ENCODE peak calls at places on chromosome 14, in six cellular contexts. G is K562, Q is A549, E is HepG2, O is GM12878, U is endothelial cell of umbilical vein. S is an unnamed sample.

GRCh38 chr14:73467377-73467776 is 9.0 kb upstream of the NUMB start:
- DNase-seq in Q (no peak), E (no peak), G (peak), O (no peak), U (no peak), S (peak)

GRCh38 chr14:99968156-99968920 is 96.9 kb upstream of the EVL start:
- DNase-seq in E (no peak), G (no peak), U (no peak), Q (no peak), O (no peak), S (no peak)

GRCh38 chr14:54374117-54374884 is 22.5 kb upstream of the CDKN3 start:
- DNase-seq in Q (no peak), G (no peak), E (peak), O (no peak), U (no peak), S (no peak)

GRCh38 chr14:101017806-101018560 is 114.5 kb upstream of the RTL1 start:
- DNase-seq in G (no peak), Q (no peak), O (no peak), U (no peak), E (no peak), S (no peak)

GRCh38 chr14:76900406-76901085 is 74.3 kb downstream of the LRRC74A start:
- DNase-seq in G (no peak), E (no peak), U (no peak), O (no peak), Q (no peak), S (no peak)

GRCh38 chr14:34502826-34503225 is 36.7 kb downstream of the EAPP start:
- DNase-seq in U (peak), Q (no peak), G (no peak), O (no peak), E (no peak), S (no peak)

GRCh38 chr14:104206281-104206904 is 68.0 kb downstream of the KIF26A start:
- DNase-seq in O (no peak), E (peak), U (no peak), Q (no peak), G (no peak), S (no peak)

GRCh38 chr14:88866305-88866704 is 41.9 kb downstream of the TTC8 start:
- DNase-seq in E (no peak), G (no peak), Q (no peak), U (peak), O (no peak), S (no peak)

GRCh38 chr14:24439830-24440605 is 2.6 kb downstream of the SDR39U1 start:
- DNase-seq in E (no peak), G (no peak), O (no peak), U (no peak), Q (no peak), S (no peak)

GRCh38 chr14:101575581-101575980 is 14.3 kb downstream of the DIO3 start:
- DNase-seq in E (no peak), Q (no peak), O (no peak), U (no peak), G (no peak), S (no peak)

GRCh38 chr14:94578712-94579111 is 2.5 kb upstream of the SERPINA5 start:
- DNase-seq in E (no peak), Q (no peak), G (no peak), O (no peak), U (no peak), S (no peak)

GRCh38 chr14:94573706-94574105 is 7.5 kb upstream of the SERPINA5 start:
- DNase-seq in U (no peak), E (no peak), O (no peak), G (no peak), Q (no peak), S (no peak)

GRCh38 chr14:94574336-94574735 is 6.9 kb upstream of the SERPINA5 start:
- DNase-seq in O (no peak), Q (no peak), E (no peak), G (no peak), U (no peak), S (no peak)

GRCh38 chr14:94572637-94573303 is 8.5 kb upstream of the SERPINA5 start:
- DNase-seq in G (no peak), Q (no peak), U (no peak), O (no peak), E (peak), S (no peak)

DNA sequence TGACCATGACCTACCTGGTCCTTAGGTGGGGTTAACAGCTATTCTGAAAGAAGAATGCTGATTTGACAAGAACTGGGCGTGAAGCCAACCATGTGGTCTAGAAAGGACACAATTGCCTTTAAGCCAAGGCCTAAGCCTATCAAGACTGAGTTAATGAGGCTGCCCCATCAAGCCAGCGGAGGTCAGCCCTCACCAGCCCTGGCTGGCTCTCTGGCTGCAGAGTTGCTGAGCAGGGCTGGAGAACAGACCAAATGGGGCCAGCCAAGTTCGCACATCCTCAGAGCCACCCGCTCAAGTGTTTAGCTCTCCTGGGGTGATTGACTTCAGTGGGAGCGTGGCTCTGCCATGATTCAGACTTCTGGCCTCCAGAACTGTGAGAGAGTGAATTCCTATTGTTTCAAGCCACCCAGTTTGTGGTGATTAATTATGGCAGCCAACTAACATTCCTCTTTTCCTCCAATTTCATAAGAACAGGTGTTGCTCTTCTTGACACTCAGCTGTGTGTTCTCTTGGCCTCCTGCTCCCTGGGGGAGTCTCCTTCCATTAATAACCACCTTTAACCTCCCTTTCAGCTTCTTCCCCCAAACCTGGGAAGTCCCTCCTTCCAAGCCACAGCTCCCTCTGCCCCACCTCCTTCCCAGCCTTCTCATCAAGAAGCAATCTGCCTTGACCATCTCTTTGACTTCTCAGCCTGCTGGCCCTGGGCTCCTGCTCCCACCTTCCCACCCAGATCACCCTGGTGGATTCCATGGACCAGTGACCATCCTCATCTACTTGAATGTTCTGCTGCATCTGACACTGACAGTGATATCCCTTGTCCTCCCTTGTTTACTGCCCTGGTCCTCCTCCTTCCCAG is 5.3 kb upstream of the SERPINA5 start:
- DNase-seq in O (no peak), G (no peak), E (no peak), U (no peak), Q (no peak), S (no peak)
- TF ChIP-seq CTCF in O (no peak), G (no peak), E (no peak), U (no peak), Q (no peak), S (no peak)

GRCh38 chr14:59175404-59175803 is 13.1 kb upstream of the DAAM1 start:
- DNase-seq in O (peak), G (no peak), E (no peak), Q (no peak), U (no peak), S (no peak)

GRCh38 chr14:59182641-59183040 is 5.8 kb upstream of the DAAM1 start:
- DNase-seq in Q (no peak), G (no peak), U (no peak), O (no peak), E (no peak), S (no peak)

GRCh38 chr14:59176764-59177163 is 11.7 kb upstream of the DAAM1 start:
- DNase-seq in E (no peak), G (no peak), O (no peak), U (no peak), Q (no peak), S (no peak)

GRCh38 chr14:59181804-59182203 is 6.7 kb upstream of the DAAM1 start:
- DNase-seq in O (no peak), G (peak), E (no peak), Q (no peak), U (no peak), S (no peak)

DNA sequence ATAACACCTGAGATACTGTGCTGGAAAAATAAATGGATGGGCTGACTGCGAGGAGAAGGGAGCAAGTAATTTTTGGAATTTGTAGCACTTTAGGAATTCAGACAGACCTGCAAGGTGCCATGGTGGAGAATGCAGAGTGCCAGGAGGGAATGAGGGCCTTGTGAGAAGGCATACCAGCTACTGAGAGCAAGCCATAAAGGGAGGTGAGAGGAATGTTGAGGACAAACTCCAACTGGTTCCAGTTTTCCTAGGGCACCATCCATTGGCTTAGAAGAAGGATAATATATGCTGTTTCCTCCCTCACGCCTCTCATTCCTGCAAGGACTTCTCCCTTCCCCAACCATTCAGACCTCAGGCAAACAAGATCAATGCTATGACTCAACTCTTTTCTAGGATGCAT is 11.2 kb upstream of the DAAM1 start:
- DNase-seq in G (no peak), E (no peak), Q (peak), U (no peak), O (no peak), S (no peak)
- TF ChIP-seq MYC in G (no peak), E (no peak), Q (no peak), U (no peak), O (no peak), S (no peak)

GRCh38 chr14:63204407-63205280 is at the start of gene RHOJ:
- DNase-seq in O (no peak), U (no peak), G (no peak), Q (no peak), E (no peak), S (no peak)

GRCh38 chr14:63203015-63203414 is 1.2 kb upstream of the RHOJ start:
- DNase-seq in O (no peak), E (no peak), U (no peak), Q (no peak), G (no peak), S (no peak)

GRCh38 chr14:63203618-63204406 is 431 bp upstream of the RHOJ start:
- DNase-seq in E (peak), G (peak), Q (peak), O (no peak), U (peak), S (peak)

GRCh38 chr14:63205281-63205575 is 985 bp downstream of the RHOJ start:
- DNase-seq in U (no peak), G (no peak), O (no peak), Q (no peak), E (no peak), S (no peak)

DNA sequence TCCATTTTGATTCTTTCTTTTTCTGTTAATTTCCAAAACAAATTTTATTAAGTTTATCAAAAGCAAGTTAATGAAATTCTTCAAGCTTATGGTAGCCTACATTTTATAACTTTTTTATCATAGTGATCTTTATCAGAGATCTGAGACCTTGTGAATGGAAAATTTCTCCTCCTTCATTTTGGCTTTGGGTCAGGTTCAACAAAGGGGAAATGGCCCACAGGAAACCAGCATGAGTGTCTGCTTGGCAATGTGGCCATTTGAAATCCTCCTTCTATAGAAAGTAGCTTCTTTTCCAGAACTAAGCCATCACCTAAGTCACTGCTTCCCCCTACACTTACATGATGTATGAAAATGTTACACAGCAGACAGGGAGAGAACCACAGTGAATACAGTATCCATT is 1.6 kb downstream of the RHOJ start:
- DNase-seq in U (peak), O (no peak), G (no peak), E (no peak), Q (no peak), S (no peak)
- H3K4me3 ChIP-seq in U (peak), O (no peak), G (no peak), E (no peak), Q (no peak), S (no peak)

GRCh38 chr14:68926236-68926635 is 52.9 kb downstream of the ACTN1 start:
- DNase-seq in G (no peak), Q (peak), U (no peak), E (no peak), O (no peak), S (peak)
- TF ChIP-seq CTCF in G (no peak), Q (peak), U (peak), E (peak), O (no peak), S (peak)

GRCh38 chr14:45135181-45135580 is 549 bp upstream of the FANCM start:
- DNase-seq in E (no peak), O (no peak), U (no peak), Q (no peak), G (no peak), S (peak)

GRCh38 chr14:45134051-45134958 is at the start of gene FKBP3:
- DNase-seq in E (peak), O (peak), U (peak), G (peak), Q (peak), S (peak)

GRCh38 chr14:45128963-45129629 is 5.2 kb downstream of the FKBP3 start:
- DNase-seq in O (no peak), Q (no peak), E (no peak), G (no peak), U (no peak), S (no peak)

GRCh38 chr14:45135659-45136314 is at the start of gene FANCM:
- DNase-seq in Q (peak), O (peak), E (peak), G (peak), U (peak), S (peak)

GRCh38 chr14:45133683-45134050 is 614 bp downstream of the FKBP3 start:
- DNase-seq in Q (no peak), G (no peak), U (no peak), O (no peak), E (no peak), S (no peak)
- TF ChIP-seq MYC in Q (no peak), G (no peak), U (no peak), O (no peak), E (no peak), S (no peak)

DNA sequence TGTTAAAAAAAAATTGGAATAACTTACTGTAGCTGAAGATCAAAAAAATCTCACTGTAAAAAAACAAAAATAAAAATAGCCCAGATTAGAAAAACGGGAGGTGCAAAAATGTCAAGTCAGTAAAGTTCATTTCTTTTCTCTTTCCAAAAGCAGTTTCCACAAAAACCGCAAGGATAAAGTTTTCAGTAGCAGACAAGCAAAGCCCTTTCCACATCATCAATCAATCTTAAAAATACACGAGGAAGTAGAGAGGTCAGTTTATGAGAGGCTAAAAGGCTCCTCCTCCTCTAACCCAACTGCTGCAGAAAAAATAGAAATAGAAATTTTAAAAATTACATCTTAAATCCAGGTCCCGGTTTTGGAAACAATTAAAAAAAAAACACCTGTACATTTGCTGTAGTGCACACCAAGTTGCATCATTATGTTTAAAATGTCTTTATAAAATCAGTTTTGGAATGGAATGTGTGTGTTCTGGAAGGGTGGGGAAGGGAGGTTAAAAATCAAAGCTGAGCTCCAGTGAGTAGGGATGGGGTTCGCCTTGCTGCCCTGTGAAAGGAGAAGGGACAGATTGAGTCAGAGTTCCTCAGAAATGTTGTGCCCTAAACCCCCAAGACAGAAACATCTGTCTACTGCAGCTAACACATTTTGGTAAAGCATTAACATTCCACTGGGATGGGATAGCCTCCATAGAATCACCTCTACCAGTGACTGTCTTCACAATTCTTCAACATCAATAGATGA is 5.8 kb downstream of the HNRNPC start:
- DNase-seq in G (no peak), E (no peak), Q (no peak), U (no peak), O (no peak), S (peak)
- H3K4me3 ChIP-seq in G (peak), E (peak), Q (peak), U (no peak), O (peak), S (peak)

GRCh38 chr14:87712386-87713113 is 280.4 kb downstream of the GALC start:
- DNase-seq in U (no peak), G (no peak), O (no peak), E (no peak), Q (no peak), S (no peak)
- TF ChIP-seq CTCF in U (no peak), G (no peak), O (no peak), E (peak), Q (no peak), S (no peak)

S was measured in NB4.